ENCODE peak calls at places on chromosomes 5 and 9, in nine cellular contexts. U is psoas muscle, K is right atrium auricular region, F is A549, D is SJSA1, P is Peyer's patch, X is thoracic aorta, A is spleen, N is heart left ventricle. O is an unnamed sample. For H3K4me1, the result is how much of the 10 kb centered on the place peaks cover.

GRCh38 chr9:128946945-128947422 is 419 bp downstream of the DOLK start:
- DNase-seq in U (peak), K (no peak), F (peak), D (no peak), P (no peak), X (no peak), A (no peak), N (peak), O (no peak)

GRCh38 chr5:5726401-5726800 is 303.9 kb downstream of the ICE1 start:
- DNase-seq in U (no peak), K (no peak), F (no peak), D (no peak), P (no peak), X (no peak), A (no peak), N (no peak), O (no peak)

GRCh38 chr5:4700082-4700481 is 440.0 kb upstream of the ADAMTS16 start:
- DNase-seq in U (peak), K (peak), F (peak), D (peak), P (no peak), X (no peak), A (no peak), N (peak), O (no peak)

GRCh38 chr5:146745937-146746577 is 132.5 kb downstream of the PPP2R2B start:
- DNase-seq in U (no peak), K (no peak), F (no peak), D (no peak), P (no peak), X (no peak), A (no peak), N (no peak), O (no peak)

GRCh38 chr5:100706796-100707195 is 171.6 kb downstream of the FAM174A start:
- DNase-seq in U (no peak), K (no peak), F (peak), D (no peak), P (no peak), X (no peak), A (no peak), N (no peak), O (no peak)

GRCh38 chr5:150122158-150122510 is 33.5 kb downstream of the PDGFRB start:
- DNase-seq in U (no peak), K (no peak), F (peak), D (no peak), P (peak), X (no peak), A (peak), N (peak), O (no peak)

GRCh38 chr5:128629162-128629561 is 91.1 kb upstream of the FBN2 start:
- DNase-seq in U (no peak), K (no peak), F (no peak), D (no peak), P (no peak), X (no peak), A (no peak), N (no peak), O (no peak)

GRCh38 chr5:35938518-35939227 is at the start of gene CAPSL:
- DNase-seq in U (no peak), K (no peak), F (peak), D (no peak), P (no peak), X (no peak), A (no peak), N (no peak), O (no peak)

GRCh38 chr9:9102295-9102694 is 1302.7 kb upstream of the DMAC1 start:
- DNase-seq in U (no peak), K (no peak), F (no peak), D (no peak), P (no peak), X (no peak), A (no peak), N (no peak), O (no peak)

GRCh38 chr9:91785403-91785917 is 164.6 kb downstream of the ROR2 start:
- DNase-seq in U (no peak), K (no peak), F (no peak), D (no peak), P (no peak), X (no peak), A (no peak), N (no peak), O (no peak)

GRCh38 chr5:95392593-95393182 is 1.5 kb downstream of the FAM81B start:
- DNase-seq in U (no peak), K (no peak), F (peak), D (no peak), P (no peak), X (no peak), A (no peak), N (no peak), O (no peak)

GRCh38 chr5:136054133-136054996 is 25.6 kb downstream of the TGFBI start:
- DNase-seq in U (no peak), K (no peak), F (no peak), D (no peak), P (no peak), X (no peak), A (peak), N (no peak), O (no peak)

GRCh38 chr9:137451976-137452760 is 7.0 kb downstream of the NSMF start:
- DNase-seq in U (peak), K (no peak), F (no peak), D (no peak), P (peak), X (no peak), A (peak), N (peak), O (no peak)

GRCh38 chr9:90331826-90332575 is 310.6 kb downstream of the DIRAS2 start:
- DNase-seq in U (no peak), K (no peak), F (peak), D (no peak), P (no peak), X (no peak), A (no peak), N (no peak), O (no peak)

GRCh38 chr9:89448381-89448780 is 49.5 kb downstream of the SEMA4D start:
- DNase-seq in U (no peak), K (no peak), F (no peak), D (no peak), P (no peak), X (no peak), A (peak), N (peak), O (no peak)

GRCh38 chr5:173592050-173592669 is 24.3 kb downstream of the BOD1 start:
- DNase-seq in U (no peak), K (no peak), F (peak), D (no peak), P (no peak), X (no peak), A (no peak), N (no peak), O (no peak)

GRCh38 chr5:129003232-129003631 is 37.9 kb downstream of the SLC27A6 start:
- DNase-seq in U (no peak), K (no peak), F (no peak), D (no peak), P (no peak), X (no peak), A (no peak), N (no peak), O (no peak)

GRCh38 chr5:16776611-16777251 is 159.4 kb downstream of the MYO10 start:
- DNase-seq in U (peak), K (no peak), F (peak), D (no peak), P (no peak), X (no peak), A (no peak), N (no peak), O (no peak)

GRCh38 chr5:20276061-20276958 is 288.3 kb upstream of the CDH18 start:
- DNase-seq in U (peak), K (no peak), F (peak), D (no peak), P (no peak), X (no peak), A (no peak), N (no peak), O (no peak)

GRCh38 chr5:5308319-5308718 is 114.2 kb upstream of the ICE1 start:
- DNase-seq in U (no peak), K (no peak), F (no peak), D (no peak), P (no peak), X (no peak), A (no peak), N (no peak), O (no peak)

GRCh38 chr5:142507528-142507927 is 178.4 kb downstream of the FGF1 start:
- DNase-seq in U (no peak), K (no peak), F (no peak), D (no peak), P (no peak), X (no peak), A (no peak), N (no peak), O (no peak)

GRCh38 chr5:63439537-63439936 is 522.7 kb downstream of the HTR1A start:
- DNase-seq in U (no peak), K (no peak), F (no peak), D (no peak), P (no peak), X (no peak), A (no peak), N (no peak), O (no peak)

GRCh38 chr5:117486879-117487391 is 912.3 kb upstream of the SEMA6A start:
- DNase-seq in U (no peak), K (no peak), F (peak), D (no peak), P (no peak), X (no peak), A (no peak), N (no peak), O (no peak)

GRCh38 chr5:155128786-155129512 is 115.4 kb downstream of the KIF4B start:
- DNase-seq in U (no peak), K (no peak), F (peak), D (no peak), P (no peak), X (no peak), A (no peak), N (no peak), O (no peak)

GRCh38 chr9:71780953-71781352 is 12.6 kb upstream of the CEMIP2 start:
- DNase-seq in U (no peak), K (no peak), F (no peak), D (no peak), P (no peak), X (no peak), A (no peak), N (no peak), O (no peak)

GRCh38 chr9:136349546-136349945 is 14.0 kb downstream of the DNLZ start:
- DNase-seq in U (no peak), K (no peak), F (no peak), D (no peak), P (no peak), X (no peak), A (no peak), N (no peak), O (no peak)

GRCh38 chr5:157306690-157307089 is 40.8 kb downstream of the CYFIP2 start:
- DNase-seq in U (no peak), K (no peak), F (no peak), D (no peak), P (no peak), X (no peak), A (no peak), N (no peak), O (no peak)

GRCh38 chr5:38879091-38879460 is 33.3 kb downstream of the OSMR start:
- DNase-seq in U (no peak), K (no peak), F (no peak), D (no peak), P (no peak), X (no peak), A (no peak), N (no peak), O (no peak)

GRCh38 chr5:156367602-156368001 is 40.6 kb downstream of the SGCD start:
- DNase-seq in U (peak), K (peak), F (no peak), D (no peak), P (no peak), X (no peak), A (no peak), N (no peak), O (no peak)

GRCh38 chr9:6109986-6110385 is 94.6 kb upstream of the RANBP6 start:
- DNase-seq in U (no peak), K (no peak), F (no peak), D (no peak), P (no peak), X (no peak), A (no peak), N (no peak), O (no peak)

GRCh38 chr9:132935021-132935420 is 9.4 kb downstream of the TSC1 start:
- DNase-seq in U (no peak), K (no peak), F (no peak), D (no peak), P (no peak), X (no peak), A (no peak), N (no peak), O (no peak)

GRCh38 chr9:4145482-4145881 is 154.4 kb downstream of the GLIS3 start:
- DNase-seq in U (no peak), K (no peak), F (peak), D (no peak), P (no peak), X (no peak), A (no peak), N (no peak), O (no peak)

GRCh38 chr9:4143951-4144717 is 155.7 kb downstream of the GLIS3 start:
- DNase-seq in U (no peak), K (no peak), F (peak), D (no peak), P (no peak), X (no peak), A (no peak), N (no peak), O (no peak)

GRCh38 chr9:4147476-4148214 is 152.2 kb downstream of the GLIS3 start:
- DNase-seq in U (no peak), K (no peak), F (peak), D (no peak), P (no peak), X (no peak), A (no peak), N (no peak), O (no peak)

GRCh38 chr9:4146293-4146692 is 153.6 kb downstream of the GLIS3 start:
- DNase-seq in U (no peak), K (no peak), F (no peak), D (no peak), P (no peak), X (no peak), A (no peak), N (no peak), O (no peak)

DNA sequence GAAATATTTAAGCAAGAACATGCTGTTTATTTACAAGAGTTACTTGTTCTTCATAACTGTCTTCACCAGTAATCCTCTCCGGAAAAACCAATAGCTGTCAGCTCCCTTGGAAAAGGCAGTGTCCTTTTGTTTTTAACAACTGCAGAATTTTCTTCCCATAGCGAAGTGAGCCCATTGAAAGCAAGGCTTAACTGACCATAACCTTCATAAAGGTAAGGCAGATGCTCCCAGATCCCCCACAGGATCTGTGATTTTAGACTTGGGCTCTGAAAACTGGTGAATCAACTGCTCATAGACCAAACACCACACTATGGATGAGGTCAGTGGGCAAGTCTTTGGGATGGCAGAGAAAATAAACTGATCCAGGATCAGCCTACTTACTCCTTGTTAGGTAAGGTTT is 155.0 kb downstream of the GLIS3 start:
- DNase-seq in U (no peak), K (no peak), F (peak), D (no peak), P (no peak), X (no peak), A (no peak), N (no peak), O (no peak)
- H3K4me1 ChIP-seq in U (under half), K (under half), F (half or more), D (under half), P (under half), X (under half), A (under half), N (under half), O (under half)

GRCh38 chr5:148230240-148230639 is 8.1 kb upstream of the MARCOL start:
- DNase-seq in U (no peak), K (no peak), F (no peak), D (no peak), P (no peak), X (no peak), A (no peak), N (no peak), O (no peak)

GRCh38 chr5:148224131-148224742 is 14.1 kb upstream of the MARCOL start:
- DNase-seq in U (no peak), K (no peak), F (no peak), D (no peak), P (no peak), X (no peak), A (no peak), N (no peak), O (no peak)

GRCh38 chr5:148229840-148230239 is 8.5 kb upstream of the MARCOL start:
- DNase-seq in U (no peak), K (no peak), F (no peak), D (no peak), P (no peak), X (no peak), A (no peak), N (no peak), O (no peak)

GRCh38 chr5:148228392-148228984 is 9.8 kb upstream of the MARCOL start:
- DNase-seq in U (no peak), K (no peak), F (no peak), D (no peak), P (no peak), X (no peak), A (no peak), N (no peak), O (no peak)
- H3K4me3 ChIP-seq in U (no peak), K (no peak), F (no peak), D (no peak), P (no peak), X (no peak), A (no peak), N (no peak), O (no peak)

GRCh38 chr9:98864257-98865180 is 57.0 kb downstream of the GALNT12 start:
- DNase-seq in U (no peak), K (no peak), F (no peak), D (no peak), P (no peak), X (no peak), A (no peak), N (no peak), O (no peak)
- H3K4me1 ChIP-seq in U (under half), K (half or more), F (under half), D (half or more), P (under half), X (under half), A (under half), N (half or more), O (half or more)

DNA sequence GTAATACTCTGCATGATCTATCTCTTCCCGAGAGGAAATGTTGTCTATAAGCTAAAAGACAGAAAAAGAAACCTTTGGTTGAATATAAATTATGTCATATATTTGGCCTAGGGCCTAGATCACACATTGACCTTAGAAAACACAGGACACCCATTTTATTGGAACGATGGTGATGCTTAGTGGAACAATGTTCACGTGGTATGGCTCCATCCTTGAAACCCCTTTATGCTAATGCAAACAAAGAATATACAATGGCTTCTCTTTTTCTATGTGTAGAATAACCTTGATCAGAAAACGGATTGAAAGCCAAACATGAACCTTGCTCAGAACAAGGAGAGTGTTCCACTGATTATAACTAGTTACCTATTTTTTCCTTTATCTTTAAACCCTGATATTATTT is 24.5 kb downstream of the MRPS27 start:
- DNase-seq in U (no peak), K (no peak), F (no peak), D (no peak), P (no peak), X (no peak), A (no peak), N (no peak), O (no peak)
- H3K4me3 ChIP-seq in U (no peak), K (no peak), F (no peak), D (no peak), P (no peak), X (no peak), A (no peak), N (no peak), O (no peak)

GRCh38 chr9:133974631-133975341 is 17.3 kb downstream of the VAV2 start:
- DNase-seq in U (peak), K (no peak), F (no peak), D (no peak), P (peak), X (no peak), A (peak), N (peak), O (no peak)
- H3K4me1 ChIP-seq in U (under half), K (under half), F (under half), D (half or more), P (under half), X (under half), A (half or more), N (under half), O (under half)

GRCh38 chr5:140596364-140596763 is 31.7 kb downstream of the SLC35A4 start:
- DNase-seq in U (no peak), K (no peak), F (no peak), D (no peak), P (no peak), X (no peak), A (no peak), N (no peak), O (no peak)
- H3K4me3 ChIP-seq in U (no peak), K (no peak), F (no peak), D (no peak), P (no peak), X (no peak), A (no peak), N (no peak), O (no peak)

GRCh38 chr9:114378883-114379282 is 8.9 kb downstream of the AKNA start:
- DNase-seq in U (no peak), K (no peak), F (no peak), D (no peak), P (no peak), X (no peak), A (peak), N (peak), O (no peak)

GRCh38 chr9:114376586-114376985 is 11.2 kb downstream of the AKNA start:
- DNase-seq in U (no peak), K (no peak), F (no peak), D (no peak), P (no peak), X (no peak), A (no peak), N (no peak), O (no peak)

GRCh38 chr9:114378016-114378415 is 9.8 kb downstream of the AKNA start:
- DNase-seq in U (no peak), K (no peak), F (no peak), D (no peak), P (peak), X (no peak), A (peak), N (peak), O (no peak)

GRCh38 chr9:114375386-114375785 is 12.4 kb downstream of the AKNA start:
- DNase-seq in U (no peak), K (no peak), F (no peak), D (no peak), P (no peak), X (no peak), A (no peak), N (no peak), O (no peak)

DNA sequence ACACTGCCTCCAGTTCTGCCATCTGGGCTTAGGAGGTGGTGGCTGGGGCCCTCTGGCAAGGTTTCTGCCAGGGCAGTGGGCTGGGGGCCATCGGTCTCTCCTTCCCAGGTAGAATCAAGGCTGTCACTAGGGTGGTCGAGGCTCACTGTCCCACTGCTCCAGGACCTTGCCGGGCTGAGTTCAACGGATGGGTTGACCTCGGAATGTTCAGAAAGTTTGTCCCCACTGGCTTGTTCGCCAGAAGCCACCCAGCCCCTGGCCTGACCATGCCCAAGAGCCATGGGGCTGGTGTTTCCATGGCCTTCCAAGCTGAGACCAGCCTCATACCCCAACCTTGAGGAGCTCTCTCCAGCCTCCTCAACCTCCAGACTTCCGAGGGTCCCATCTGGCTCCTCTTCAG is 10.7 kb downstream of the AKNA start:
- DNase-seq in U (no peak), K (no peak), F (no peak), D (no peak), P (peak), X (no peak), A (no peak), N (peak), O (no peak)
- H3K4me1 ChIP-seq in U (under half), K (under half), F (under half), D (under half), P (under half), X (half or more), A (half or more), N (under half), O (under half)

DNA sequence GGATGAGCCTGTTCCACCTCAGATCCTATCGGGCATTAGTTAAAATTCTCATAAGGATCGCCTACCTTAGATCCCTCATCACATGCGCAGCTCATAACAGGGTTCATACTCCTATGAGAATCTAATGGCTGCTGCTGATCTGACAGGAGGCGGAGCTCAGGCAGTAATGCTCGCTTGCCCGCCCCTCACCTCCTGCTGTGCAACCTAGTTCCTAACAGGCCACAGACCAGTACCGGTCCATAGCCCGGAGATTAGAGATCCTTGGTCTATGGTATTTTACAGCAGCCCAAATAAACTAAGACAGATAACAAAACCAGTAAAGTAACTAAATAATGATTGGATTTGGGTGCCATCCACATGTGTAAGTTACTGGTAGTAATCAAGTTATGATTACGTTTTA is 17.5 kb downstream of the GOLPH3 start:
- DNase-seq in U (no peak), K (no peak), F (no peak), D (no peak), P (no peak), X (no peak), A (no peak), N (no peak), O (no peak)
- H3K4me3 ChIP-seq in U (no peak), K (no peak), F (no peak), D (no peak), P (no peak), X (no peak), A (no peak), N (no peak), O (no peak)

GRCh38 chr5:113574417-113574816 is 60.9 kb downstream of the YTHDC2 start:
- DNase-seq in U (no peak), K (no peak), F (no peak), D (peak), P (no peak), X (no peak), A (no peak), N (peak), O (no peak)
- H3K4me1 ChIP-seq in U (under half), K (under half), F (under half), D (under half), P (under half), X (under half), A (under half), N (under half), O (under half)

O was measured in esophagus squamous epithelium.